ENCODE peak calls at places on chromosome 17, in seven cellular contexts. T, U, Z, B, P, N and F are unnamed samples.

GRCh38 chr17:41772218-41772585 is 14.3 kb downstream of the JUP start:
- DNase-seq in N (peak; percentile 82), Z (no peak), P (no peak), U (no peak), B (no peak), T (peak; percentile 82), F (no peak)

GRCh38 chr17:76265624-76266243 is 586 bp downstream of the UBALD2 start:
- DNase-seq in P (peak; percentile 31), Z (peak; percentile 45), U (no peak), T (peak; percentile 39), B (peak; percentile 73), N (peak; percentile 81), F (no peak)

GRCh38 chr17:39755550-39756375 is 18.0 kb downstream of the GRB7 start:
- DNase-seq in N (no peak), Z (no peak), U (no peak), B (no peak), P (no peak), T (no peak), F (no peak)

GRCh38 chr17:63358111-63358839 is 87.8 kb downstream of the CYB561 start:
- DNase-seq in Z (no peak), N (no peak), B (no peak), P (peak; percentile 97), U (peak; percentile 63), T (no peak), F (no peak)

GRCh38 chr17:59534583-59534982 is 30.8 kb upstream of the DHX40 start:
- DNase-seq in N (no peak), U (no peak), B (no peak), T (peak; percentile 46), Z (no peak), P (no peak), F (no peak)

GRCh38 chr17:48282303-48282702 is 147.7 kb downstream of the SKAP1 start:
- DNase-seq in N (no peak), Z (no peak), P (no peak), U (no peak), B (no peak), T (no peak), F (no peak)

GRCh38 chr17:50806141-50806643 is 29.2 kb upstream of the WFIKKN2 start:
- DNase-seq in P (no peak), U (no peak), B (no peak), T (peak; percentile 34), N (peak; percentile 67), Z (no peak), F (no peak)

GRCh38 chr17:66964930-66965800 is 658 bp downstream of the CACNG4 start:
- DNase-seq in P (no peak), B (peak; percentile 76), T (peak; percentile 34), U (no peak), N (peak; percentile 52), Z (peak; percentile 86), F (no peak)

GRCh38 chr17:64003526-64004121 is 5.5 kb downstream of the PRR29 start:
- DNase-seq in B (no peak), T (no peak), P (no peak), N (no peak), Z (no peak), U (no peak), F (no peak)

GRCh38 chr17:78689029-78689428 is 93.0 kb downstream of the CYTH1 start:
- DNase-seq in U (no peak), N (no peak), T (peak; percentile 27), B (no peak), P (no peak), Z (no peak), F (no peak)

GRCh38 chr17:51739245-51739886 is 419.1 kb downstream of the CA10 start:
- DNase-seq in N (no peak), T (peak; percentile 28), Z (no peak), B (no peak), U (no peak), P (no peak), F (no peak)

GRCh38 chr17:47695664-47696376 is 1.9 kb downstream of the TBKBP1 start:
- DNase-seq in N (no peak), U (no peak), B (no peak), T (no peak), P (no peak), Z (peak; percentile 13), F (no peak)

GRCh38 chr17:79930077-79930785 is 91.0 kb upstream of the CBX4 start:
- DNase-seq in P (no peak), B (no peak), U (no peak), Z (peak; percentile 69), N (no peak), T (no peak), F (no peak)

GRCh38 chr17:72571813-72572396 is 451.1 kb downstream of the SOX9 start:
- DNase-seq in N (no peak), P (no peak), U (no peak), B (no peak), Z (no peak), T (no peak), F (no peak)

GRCh38 chr17:27531469-27531948 is 75.3 kb downstream of the KSR1 start:
- DNase-seq in B (no peak), P (no peak), U (no peak), Z (no peak), T (no peak), N (no peak), F (no peak)

GRCh38 chr17:17204635-17205231 is 1.4 kb downstream of the PLD6 start:
- DNase-seq in P (no peak), Z (no peak), B (no peak), T (no peak), N (no peak), U (no peak), F (no peak)

GRCh38 chr17:41002814-41003213 is 3.1 kb upstream of the KRTAP3-2 start:
- DNase-seq in T (peak; percentile 61), B (no peak), U (no peak), N (no peak), P (no peak), Z (no peak), F (no peak)

GRCh38 chr17:16911141-16911937 is 60.6 kb downstream of the TNFRSF13B start:
- DNase-seq in U (no peak), T (no peak), B (no peak), Z (no peak), N (no peak), P (no peak), F (no peak)

GRCh38 chr17:69761011-69761410 is 314.0 kb upstream of the KCNJ16 start:
- DNase-seq in B (no peak), N (no peak), P (no peak), U (no peak), Z (no peak), T (no peak), F (no peak)

GRCh38 chr17:79075861-79076406 is 1.3 kb downstream of the ENGASE start:
- DNase-seq in T (no peak), Z (no peak), P (no peak), B (no peak), N (no peak), U (no peak), F (no peak)

GRCh38 chr17:61284174-61284573 is 115.5 kb upstream of the TBX2 start:
- DNase-seq in T (peak; percentile 57), Z (no peak), P (peak; percentile 88), B (peak; percentile 5), N (no peak), U (no peak), F (no peak)

GRCh38 chr17:34582901-34583245 is 3.5 kb downstream of the TMEM132E start:
- DNase-seq in T (no peak), Z (no peak), P (no peak), B (no peak), N (no peak), U (no peak), F (no peak)

GRCh38 chr17:44376124-44376523 is 12.5 kb upstream of the FAM171A2 start:
- DNase-seq in T (peak; percentile 26), B (peak; percentile 47), P (no peak), U (no peak), Z (peak; percentile 57), N (no peak), F (no peak)

GRCh38 chr17:33436321-33436720 is 143.2 kb upstream of the ASIC2 start:
- DNase-seq in U (no peak), N (no peak), P (no peak), B (no peak), T (no peak), Z (no peak), F (peak; percentile 48)

GRCh38 chr17:29881256-29881655 is 48.8 kb downstream of the SSH2 start:
- DNase-seq in Z (no peak), B (no peak), T (no peak), P (no peak), N (no peak), U (no peak), F (no peak)
- TF ChIP-seq CTCF in Z (no peak), B (no peak), T (no peak), P (no peak), N (no peak), U (no peak), F (no peak)

DNA sequence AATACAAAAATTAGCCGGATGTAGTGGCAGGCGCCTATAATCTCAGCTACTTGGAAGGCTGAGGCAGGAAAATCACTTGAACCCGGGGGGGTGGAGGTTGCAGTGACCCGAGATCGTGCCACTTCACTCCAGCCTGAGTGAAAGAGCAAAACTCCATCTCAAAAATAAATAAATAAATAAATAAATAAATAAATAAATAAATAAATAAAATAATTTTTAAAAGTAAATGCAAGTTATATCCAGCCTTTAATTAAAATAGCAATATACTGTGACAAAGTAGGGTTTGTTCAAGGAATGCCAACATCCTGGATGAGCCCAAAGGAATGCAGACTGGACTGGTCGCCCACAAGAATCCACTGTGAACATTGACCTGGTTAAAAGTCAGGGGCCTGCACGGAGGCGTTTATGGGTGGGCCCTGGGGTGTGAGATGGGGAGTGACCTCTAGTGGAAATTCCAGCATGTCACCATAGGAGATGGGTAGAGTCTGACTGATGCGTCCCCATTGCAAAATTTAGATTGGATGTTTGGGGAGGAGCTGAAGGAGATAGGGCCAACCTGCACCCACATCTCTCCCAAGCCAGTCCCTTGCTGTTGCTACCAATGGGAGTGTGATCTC is 9.7 kb upstream of the PIK3R5 start:
- DNase-seq in N (no peak), P (no peak), B (no peak), Z (no peak), T (no peak), U (no peak), F (no peak)
- TF ChIP-seq CTCF in N (no peak), P (no peak), B (no peak), Z (no peak), T (no peak), U (no peak), F (no peak)

DNA sequence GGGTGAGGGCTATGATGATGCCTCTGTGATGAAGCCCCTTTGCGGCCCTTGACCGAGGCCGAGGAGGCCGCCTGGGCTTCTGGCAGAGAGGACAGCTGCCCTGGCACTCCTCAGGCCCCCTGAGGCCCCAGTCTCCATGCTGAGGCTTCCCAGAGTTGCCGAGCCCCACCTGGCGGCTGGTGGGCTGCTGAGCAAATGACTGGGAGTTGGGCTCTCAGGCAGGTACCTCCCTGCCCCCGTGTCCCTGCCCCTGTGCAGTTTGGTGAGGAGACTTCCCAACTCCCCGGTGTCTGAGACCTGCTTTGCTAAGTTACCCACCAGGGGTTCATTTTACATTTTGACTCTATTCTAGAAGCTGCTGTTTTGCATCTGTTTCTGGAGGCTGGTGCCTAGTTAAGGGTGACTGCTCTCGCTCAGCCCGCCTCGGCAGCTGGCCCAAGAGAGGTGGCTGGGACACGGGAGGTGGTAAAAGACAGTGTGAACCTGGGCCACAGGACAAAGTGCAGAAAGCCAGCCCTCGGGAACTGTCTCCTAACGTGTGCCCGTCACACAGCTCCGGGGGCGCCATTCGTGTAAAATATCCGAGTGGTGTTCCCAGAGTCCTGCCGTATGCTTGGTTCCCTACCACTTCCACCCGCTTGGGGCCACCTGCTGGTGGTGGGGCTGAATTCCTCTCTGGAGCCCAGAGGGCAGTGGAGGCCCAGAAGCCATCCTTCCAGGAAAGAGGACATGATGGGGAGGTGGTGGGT is 134.5 kb downstream of the RAB11FIP4 start:
- DNase-seq in T (peak; percentile 32), B (no peak), Z (peak; percentile 47), U (no peak), N (no peak), P (no peak), F (no peak)
- TF ChIP-seq CTCF in T (peak; percentile 44), B (peak; percentile 17), Z (peak; percentile 57), U (peak; percentile 14), N (peak; percentile 33), P (peak; percentile 68), F (peak; percentile 55)

GRCh38 chr17:81040791-81041337 is 5.9 kb downstream of the BAIAP2 start:
- DNase-seq in P (peak; percentile 11), Z (peak; percentile 79), N (no peak), U (no peak), T (peak; percentile 11), B (no peak), F (no peak)
- TF ChIP-seq CTCF in P (peak; percentile 77), Z (peak; percentile 98), N (no peak), U (peak; percentile 53), T (peak; percentile 61), B (peak; percentile 24), F (peak; percentile 69)